ENCODE peak calls at places on chromosomes 7 and 10, in ten cellular contexts. One of them, this sample, is unnamed.

GRCh38 chr7:27066148-27066547 is 29.7 kb downstream of the HOXA1 start:
- DNase-seq in astrocyte: peak
- DNase-seq in cardiac fibroblast: no peak
- DNase-seq in HFF-Myc: no peak
- DNase-seq in hepatocyte: no peak
- DNase-seq in nephron progenitor cell: no peak
- DNase-seq in astrocyte of the cerebellum: peak
- DNase-seq in omental fat pad: no peak
- DNase-seq in kidney epithelial cell: no peak
- DNase-seq in heart right ventricle: no peak
- DNase-seq in this sample: no peak

GRCh38 chr10:30027057-30028005 is 32.1 kb downstream of the JCAD start:
- DNase-seq in astrocyte: no peak
- DNase-seq in heart right ventricle: peak
- DNase-seq in HFF-Myc: no peak
- DNase-seq in nephron progenitor cell: peak
- DNase-seq in astrocyte of the cerebellum: no peak
- DNase-seq in kidney epithelial cell: peak
- DNase-seq in cardiac fibroblast: no peak
- DNase-seq in hepatocyte: no peak
- DNase-seq in omental fat pad: no peak
- DNase-seq in this sample: peak

GRCh38 chr7:134444198-134444960 is 14.5 kb downstream of the AKR1B1 start:
- DNase-seq in hepatocyte: no peak
- DNase-seq in nephron progenitor cell: no peak
- DNase-seq in cardiac fibroblast: no peak
- DNase-seq in kidney epithelial cell: no peak
- DNase-seq in astrocyte of the cerebellum: no peak
- DNase-seq in HFF-Myc: no peak
- DNase-seq in astrocyte: no peak
- DNase-seq in heart right ventricle: peak
- DNase-seq in omental fat pad: no peak
- DNase-seq in this sample: no peak

GRCh38 chr7:47303014-47303694 is 278.8 kb downstream of the TNS3 start:
- DNase-seq in nephron progenitor cell: no peak
- DNase-seq in omental fat pad: no peak
- DNase-seq in hepatocyte: no peak
- DNase-seq in astrocyte of the cerebellum: no peak
- DNase-seq in heart right ventricle: no peak
- DNase-seq in kidney epithelial cell: no peak
- DNase-seq in astrocyte: no peak
- DNase-seq in HFF-Myc: no peak
- DNase-seq in cardiac fibroblast: no peak
- DNase-seq in this sample: no peak

GRCh38 chr10:114902151-114902550 is 35.8 kb upstream of the TRUB1 start:
- DNase-seq in kidney epithelial cell: no peak
- DNase-seq in nephron progenitor cell: no peak
- DNase-seq in astrocyte of the cerebellum: no peak
- DNase-seq in cardiac fibroblast: no peak
- DNase-seq in hepatocyte: no peak
- DNase-seq in heart right ventricle: no peak
- DNase-seq in omental fat pad: no peak
- DNase-seq in HFF-Myc: no peak
- DNase-seq in astrocyte: peak
- DNase-seq in this sample: no peak

GRCh38 chr7:93029056-93029455 is 88.7 kb downstream of the SAMD9 start:
- DNase-seq in omental fat pad: no peak
- DNase-seq in HFF-Myc: no peak
- DNase-seq in astrocyte of the cerebellum: no peak
- DNase-seq in cardiac fibroblast: no peak
- DNase-seq in hepatocyte: no peak
- DNase-seq in nephron progenitor cell: no peak
- DNase-seq in heart right ventricle: no peak
- DNase-seq in astrocyte: no peak
- DNase-seq in kidney epithelial cell: no peak
- DNase-seq in this sample: no peak

GRCh38 chr10:61316866-61317265 is 136.3 kb downstream of the TMEM26 start:
- DNase-seq in astrocyte: peak
- DNase-seq in omental fat pad: no peak
- DNase-seq in HFF-Myc: no peak
- DNase-seq in heart right ventricle: no peak
- DNase-seq in kidney epithelial cell: no peak
- DNase-seq in hepatocyte: no peak
- DNase-seq in nephron progenitor cell: no peak
- DNase-seq in astrocyte of the cerebellum: no peak
- DNase-seq in cardiac fibroblast: no peak
- DNase-seq in this sample: no peak

GRCh38 chr10:93458821-93459257 is 23.3 kb downstream of the MYOF start:
- DNase-seq in HFF-Myc: peak
- DNase-seq in astrocyte of the cerebellum: peak
- DNase-seq in kidney epithelial cell: peak
- DNase-seq in hepatocyte: peak
- DNase-seq in astrocyte: peak
- DNase-seq in cardiac fibroblast: peak
- DNase-seq in heart right ventricle: peak
- DNase-seq in nephron progenitor cell: no peak
- DNase-seq in omental fat pad: peak
- DNase-seq in this sample: peak

DNA sequence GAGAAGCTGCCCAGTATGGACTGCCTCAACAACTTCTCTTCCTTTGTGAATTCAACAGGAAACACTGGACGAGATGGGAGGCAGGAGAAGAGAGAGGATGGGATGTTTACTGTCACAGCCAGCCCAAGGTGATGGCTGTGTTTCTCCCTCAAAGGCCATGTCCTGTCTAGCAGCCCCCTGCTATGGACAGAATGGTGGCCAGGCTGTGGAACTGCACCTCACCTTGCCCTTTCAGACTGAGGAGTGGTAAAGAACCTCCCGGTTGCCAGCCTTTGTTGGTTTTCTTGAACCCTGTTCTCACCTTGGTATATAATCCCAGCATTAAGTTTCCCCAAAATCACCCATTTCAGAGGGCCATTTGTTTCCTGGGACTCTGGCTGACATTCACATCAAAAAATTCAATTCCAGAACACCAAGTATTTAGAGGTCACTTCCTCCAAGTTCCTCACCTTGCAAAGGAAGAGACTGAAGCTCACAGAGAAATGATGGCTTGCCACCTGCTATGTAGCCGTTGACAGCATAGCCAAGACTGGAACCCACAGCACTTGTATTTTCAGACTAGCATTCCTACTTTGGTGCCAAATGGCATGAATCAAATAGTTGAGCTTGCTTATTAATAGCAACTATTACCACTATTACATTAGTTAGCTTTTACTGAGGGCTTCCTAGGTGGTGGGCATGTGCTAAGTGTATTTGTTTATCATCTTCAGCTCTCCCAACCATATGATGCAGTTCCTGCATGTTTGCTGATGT is 224.0 kb upstream of the GRB10 start:
- DNase-seq in heart right ventricle: no peak
- DNase-seq in HFF-Myc: no peak
- DNase-seq in nephron progenitor cell: no peak
- DNase-seq in omental fat pad: no peak
- DNase-seq in astrocyte of the cerebellum: no peak
- DNase-seq in hepatocyte: no peak
- DNase-seq in astrocyte: no peak
- DNase-seq in cardiac fibroblast: no peak
- DNase-seq in kidney epithelial cell: no peak
- DNase-seq in this sample: no peak
- TF ChIP-seq CTCF in heart right ventricle: no peak
- TF ChIP-seq CTCF in HFF-Myc: no peak
- TF ChIP-seq CTCF in nephron progenitor cell: no peak
- TF ChIP-seq CTCF in omental fat pad: no peak
- TF ChIP-seq CTCF in astrocyte of the cerebellum: peak
- TF ChIP-seq CTCF in hepatocyte: no peak
- TF ChIP-seq CTCF in astrocyte: no peak
- TF ChIP-seq CTCF in cardiac fibroblast: peak
- TF ChIP-seq CTCF in kidney epithelial cell: no peak
- TF ChIP-seq CTCF in this sample: peak

DNA sequence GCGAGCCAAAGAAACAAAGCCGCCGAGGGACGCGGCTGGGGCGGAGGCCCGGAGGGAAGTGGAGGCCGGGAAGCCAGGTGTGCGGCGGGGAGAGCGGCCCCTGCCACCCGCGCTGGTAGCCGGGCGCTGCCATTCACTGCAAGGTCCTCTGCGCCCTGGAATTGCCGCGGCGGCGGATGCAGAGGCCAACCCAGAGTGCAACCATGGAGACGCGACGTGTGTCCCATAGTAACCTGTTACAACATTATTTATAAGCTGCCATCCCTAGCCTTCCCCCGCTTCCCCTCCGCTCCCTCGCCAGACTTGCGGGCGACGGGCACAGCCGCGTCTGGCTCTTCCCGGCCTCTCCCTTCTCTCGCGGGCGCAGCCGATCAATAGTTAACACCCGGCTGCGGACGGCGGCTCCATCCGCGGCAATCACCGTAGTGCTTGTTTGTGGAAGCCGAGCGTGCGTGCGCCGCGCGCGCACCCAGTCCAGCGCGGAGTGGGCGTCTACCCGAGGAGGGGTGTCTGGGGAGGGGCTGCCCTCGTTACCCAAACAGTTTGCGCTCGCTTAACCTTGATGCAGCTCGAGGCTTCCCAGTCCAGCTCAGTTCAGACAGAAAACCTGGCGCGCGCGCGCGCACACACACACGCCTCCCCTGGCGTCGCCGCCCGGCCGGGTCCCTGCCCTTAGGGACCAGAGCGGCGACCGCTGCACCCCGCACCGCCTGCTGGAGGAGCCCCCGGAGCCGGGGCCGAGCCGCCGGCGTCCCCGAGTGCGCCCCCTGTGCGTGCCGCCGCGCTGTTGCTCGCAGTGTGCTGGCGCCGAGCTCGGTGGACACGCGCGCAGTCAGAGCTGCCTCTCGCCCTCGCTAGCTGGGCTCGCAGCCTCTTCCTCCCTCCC is 165.4 kb upstream of the DPP6 start:
- DNase-seq in nephron progenitor cell: peak
- DNase-seq in kidney epithelial cell: no peak
- DNase-seq in astrocyte: no peak
- DNase-seq in omental fat pad: no peak
- DNase-seq in HFF-Myc: no peak
- DNase-seq in hepatocyte: peak
- DNase-seq in astrocyte of the cerebellum: no peak
- DNase-seq in cardiac fibroblast: no peak
- DNase-seq in heart right ventricle: no peak
- DNase-seq in this sample: no peak
- TF ChIP-seq CTCF in nephron progenitor cell: no peak
- TF ChIP-seq CTCF in kidney epithelial cell: no peak
- TF ChIP-seq CTCF in astrocyte: no peak
- TF ChIP-seq CTCF in omental fat pad: no peak
- TF ChIP-seq CTCF in HFF-Myc: no peak
- TF ChIP-seq CTCF in hepatocyte: no peak
- TF ChIP-seq CTCF in astrocyte of the cerebellum: no peak
- TF ChIP-seq CTCF in cardiac fibroblast: no peak
- TF ChIP-seq CTCF in heart right ventricle: no peak
- TF ChIP-seq CTCF in this sample: no peak

GRCh38 chr10:35226507-35226906 is 99.9 kb downstream of the CREM start:
- DNase-seq in nephron progenitor cell: no peak
- DNase-seq in heart right ventricle: no peak
- DNase-seq in kidney epithelial cell: no peak
- DNase-seq in astrocyte: no peak
- DNase-seq in hepatocyte: no peak
- DNase-seq in HFF-Myc: no peak
- DNase-seq in omental fat pad: no peak
- DNase-seq in cardiac fibroblast: no peak
- DNase-seq in astrocyte of the cerebellum: no peak
- DNase-seq in this sample: no peak

GRCh38 chr10:35224045-35224740 is 97.5 kb downstream of the CREM start:
- DNase-seq in astrocyte: no peak
- DNase-seq in omental fat pad: no peak
- DNase-seq in kidney epithelial cell: no peak
- DNase-seq in hepatocyte: no peak
- DNase-seq in astrocyte of the cerebellum: no peak
- DNase-seq in heart right ventricle: no peak
- DNase-seq in HFF-Myc: no peak
- DNase-seq in nephron progenitor cell: no peak
- DNase-seq in cardiac fibroblast: no peak
- DNase-seq in this sample: no peak

GRCh38 chr10:35219906-35220890 is 93.6 kb downstream of the CREM start:
- DNase-seq in omental fat pad: no peak
- DNase-seq in cardiac fibroblast: no peak
- DNase-seq in astrocyte: peak
- DNase-seq in heart right ventricle: no peak
- DNase-seq in kidney epithelial cell: no peak
- DNase-seq in nephron progenitor cell: no peak
- DNase-seq in HFF-Myc: no peak
- DNase-seq in astrocyte of the cerebellum: peak
- DNase-seq in hepatocyte: peak
- DNase-seq in this sample: no peak

GRCh38 chr10:35225204-35225603 is 98.6 kb downstream of the CREM start:
- DNase-seq in astrocyte: no peak
- DNase-seq in kidney epithelial cell: no peak
- DNase-seq in nephron progenitor cell: no peak
- DNase-seq in astrocyte of the cerebellum: no peak
- DNase-seq in hepatocyte: no peak
- DNase-seq in omental fat pad: no peak
- DNase-seq in heart right ventricle: no peak
- DNase-seq in HFF-Myc: no peak
- DNase-seq in cardiac fibroblast: peak
- DNase-seq in this sample: no peak

GRCh38 chr10:35223016-35223415 is 96.4 kb downstream of the CREM start:
- DNase-seq in nephron progenitor cell: no peak
- DNase-seq in kidney epithelial cell: no peak
- DNase-seq in astrocyte: no peak
- DNase-seq in HFF-Myc: no peak
- DNase-seq in heart right ventricle: no peak
- DNase-seq in hepatocyte: no peak
- DNase-seq in omental fat pad: no peak
- DNase-seq in astrocyte of the cerebellum: no peak
- DNase-seq in cardiac fibroblast: no peak
- DNase-seq in this sample: peak
- TF ChIP-seq CTCF in nephron progenitor cell: no peak
- TF ChIP-seq CTCF in kidney epithelial cell: no peak
- TF ChIP-seq CTCF in astrocyte: no peak
- TF ChIP-seq CTCF in HFF-Myc: peak
- TF ChIP-seq CTCF in heart right ventricle: no peak
- TF ChIP-seq CTCF in hepatocyte: no peak
- TF ChIP-seq CTCF in omental fat pad: no peak
- TF ChIP-seq CTCF in astrocyte of the cerebellum: no peak
- TF ChIP-seq CTCF in cardiac fibroblast: peak
- TF ChIP-seq CTCF in this sample: peak

DNA sequence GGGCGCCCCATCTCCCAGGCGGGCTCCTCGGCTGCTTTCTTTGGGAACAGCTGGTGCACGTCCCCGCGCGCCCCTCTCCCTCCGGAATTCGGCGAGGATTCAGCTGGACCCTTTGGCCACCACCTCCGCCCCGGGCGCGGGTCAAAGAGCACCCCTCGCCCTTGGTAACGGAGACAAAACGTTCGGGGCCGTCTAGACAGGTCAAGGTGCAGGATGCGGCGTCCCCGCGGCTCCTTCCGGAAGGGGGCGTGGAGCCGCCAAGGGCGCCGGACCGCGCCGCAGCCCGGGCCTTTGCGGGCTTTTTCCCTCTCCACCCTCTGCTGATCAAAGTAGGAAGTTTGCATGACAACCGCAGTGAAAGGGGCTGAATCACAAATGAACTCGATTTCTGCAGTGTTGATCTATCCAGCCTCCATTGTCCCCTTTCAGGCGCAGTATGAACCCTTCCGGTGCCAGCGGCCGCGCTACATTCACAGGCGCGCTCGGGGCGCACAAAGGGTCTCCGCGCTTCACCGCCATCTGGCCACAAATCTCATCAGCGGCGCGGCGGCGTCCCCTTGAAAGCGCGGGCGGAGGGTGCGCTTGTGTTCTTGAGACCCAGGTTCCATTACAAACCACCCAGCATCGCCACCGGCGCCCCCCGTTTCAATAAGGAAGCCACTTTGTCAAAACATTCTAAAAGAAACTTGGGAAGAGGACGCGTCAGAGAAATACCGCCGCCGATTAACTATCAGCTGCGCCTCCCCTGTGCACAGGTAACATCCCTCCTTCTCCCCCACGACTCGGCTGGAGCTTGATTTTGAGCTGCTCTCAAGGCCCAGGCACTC is 36.4 kb downstream of the CNPY1 start:
- DNase-seq in astrocyte: no peak
- DNase-seq in nephron progenitor cell: peak
- DNase-seq in hepatocyte: no peak
- DNase-seq in HFF-Myc: no peak
- DNase-seq in omental fat pad: no peak
- DNase-seq in cardiac fibroblast: no peak
- DNase-seq in heart right ventricle: no peak
- DNase-seq in astrocyte of the cerebellum: no peak
- DNase-seq in kidney epithelial cell: no peak
- DNase-seq in this sample: peak
- TF ChIP-seq CTCF in astrocyte: no peak
- TF ChIP-seq CTCF in nephron progenitor cell: no peak
- TF ChIP-seq CTCF in hepatocyte: peak
- TF ChIP-seq CTCF in HFF-Myc: no peak
- TF ChIP-seq CTCF in omental fat pad: no peak
- TF ChIP-seq CTCF in cardiac fibroblast: no peak
- TF ChIP-seq CTCF in heart right ventricle: no peak
- TF ChIP-seq CTCF in astrocyte of the cerebellum: no peak
- TF ChIP-seq CTCF in kidney epithelial cell: no peak
- TF ChIP-seq CTCF in this sample: peak

This sample was measured in Caco-2.